ENCODE peak calls at places on chromosomes 5 and 9, in five cellular contexts. U is cardiac muscle cell; K is stimulated activated CD4-positive, alpha-beta T cell treated with anti-CD3 and anti-CD28 coated beads, TNF-alpha, amount 100 ng/mL, for 48 hours; L is GM12865; Y is skeletal muscle cell. V is an unnamed sample.

GRCh38 chr9:89698606-89699005 is 93.8 kb downstream of the GADD45G start:
- DNase-seq in L (no peak), K (no peak), U (no peak), Y (no peak), V (no peak)

GRCh38 chr5:139552893-139553575 is 8.1 kb upstream of the UBE2D2 start:
- DNase-seq in K (no peak), U (no peak), L (no peak), Y (no peak), V (no peak)

GRCh38 chr9:111944467-111944866 is 47.9 kb downstream of the UGCG start:
- DNase-seq in Y (no peak), K (no peak), L (peak; percentile 37), U (peak; percentile 77), V (no peak)

GRCh38 chr5:169889572-169889971 is 90.7 kb downstream of the INSYN2B start:
- DNase-seq in Y (no peak), L (no peak), U (no peak), K (no peak), V (no peak)

GRCh38 chr9:120931278-120932085 is 4.9 kb upstream of the TRAF1 start:
- DNase-seq in L (peak; percentile 95), U (peak; percentile 77), K (no peak), Y (peak; percentile 29), V (no peak)

GRCh38 chr9:88915916-88916315 is 75.4 kb upstream of the S1PR3 start:
- DNase-seq in Y (no peak), K (no peak), U (no peak), L (no peak), V (no peak)

GRCh38 chr5:164175083-164175482 is 669.7 kb downstream of the MAT2B start:
- DNase-seq in K (no peak), Y (no peak), L (no peak), U (peak; percentile 30), V (no peak)

GRCh38 chr5:55226027-55226933 is 835 bp downstream of the MCIDAS start:
- DNase-seq in Y (no peak), L (peak; percentile 75), K (peak; percentile 63), U (peak; percentile 59), V (peak; percentile 92)

GRCh38 chr5:99104538-99105132 is 175.8 kb upstream of the CHD1 start:
- DNase-seq in L (peak; percentile 29), U (peak; percentile 55), K (no peak), Y (peak; percentile 4), V (peak; percentile 35)

V was measured in D341Med.